ENCODE peak calls at places on chromosomes 1 and 21, in ten cellular contexts. Y, C, E, U, O, L, N, P, J and S are unnamed samples. For H3K27me3, the result is how much of the 10 kb centered on the place peaks cover.

GRCh38 chr1:41917835-41918449 is 780 bp downstream of the HIVEP3 start:
- DNase-seq in Y (peak), C (peak), E (no peak), U (peak), O (no peak), L (peak), N (peak), P (peak), J (peak), S (peak)

GRCh38 chr1:46725736-46726108 is 6.8 kb upstream of the EFCAB14 start:
- DNase-seq in Y (no peak), C (no peak), E (no peak), U (no peak), O (no peak), L (no peak), N (no peak), P (peak), J (no peak), S (no peak)

GRCh38 chr1:178797590-178797989 is 72.5 kb downstream of the RALGPS2 start:
- DNase-seq in Y (no peak), C (no peak), E (no peak), U (no peak), O (no peak), L (no peak), N (no peak), P (no peak), J (no peak), S (no peak)

GRCh38 chr1:11431946-11432507 is 46.9 kb upstream of the DISP3 start:
- DNase-seq in Y (no peak), C (no peak), E (no peak), U (no peak), O (no peak), L (peak), N (no peak), P (no peak), J (no peak), S (no peak)

GRCh38 chr1:220881918-220882891 is 3.0 kb downstream of the HLX start:
- DNase-seq in Y (peak), C (peak), E (no peak), U (no peak), O (no peak), L (no peak), N (no peak), P (no peak), J (no peak), S (no peak)

GRCh38 chr1:200795151-200795550 is 56.5 kb downstream of the CAMSAP2 start:
- DNase-seq in Y (peak), C (no peak), E (no peak), U (no peak), O (no peak), L (no peak), N (no peak), P (no peak), J (no peak), S (no peak)

GRCh38 chr1:87478231-87478630 is 149.6 kb downstream of the LMO4 start:
- DNase-seq in Y (no peak), C (peak), E (no peak), U (no peak), O (no peak), L (no peak), N (no peak), P (no peak), J (no peak), S (no peak)

GRCh38 chr1:201636581-201636980 is 97.7 kb downstream of the NAV1 start:
- DNase-seq in Y (no peak), C (no peak), E (no peak), U (no peak), O (no peak), L (no peak), N (no peak), P (no peak), J (no peak), S (no peak)

GRCh38 chr21:14773777-14774345 is 227.7 kb upstream of the SAMSN1 start:
- DNase-seq in Y (peak), C (peak), E (no peak), U (peak), O (peak), L (no peak), N (peak), P (no peak), J (peak), S (no peak)

GRCh38 chr1:108502138-108502537 is 52.0 kb downstream of the NBPF6 start:
- DNase-seq in Y (no peak), C (no peak), E (no peak), U (no peak), O (no peak), L (no peak), N (no peak), P (peak), J (no peak), S (no peak)

GRCh38 chr1:24717867-24718650 is 27.2 kb upstream of the CLIC4 start:
- DNase-seq in Y (no peak), C (no peak), E (no peak), U (no peak), O (no peak), L (no peak), N (no peak), P (no peak), J (no peak), S (no peak)

GRCh38 chr1:38577937-38578443 is 281.6 kb downstream of the RRAGC start:
- DNase-seq in Y (no peak), C (no peak), E (no peak), U (no peak), O (no peak), L (no peak), N (no peak), P (no peak), J (no peak), S (no peak)

GRCh38 chr21:42652527-42653491 is 612 bp upstream of the PDE9A start:
- DNase-seq in Y (no peak), C (peak), E (no peak), U (peak), O (no peak), L (peak), N (no peak), P (peak), J (no peak), S (no peak)

GRCh38 chr1:201496296-201496690 is 10.6 kb downstream of the CSRP1 start:
- DNase-seq in Y (no peak), C (no peak), E (no peak), U (peak), O (no peak), L (no peak), N (no peak), P (no peak), J (no peak), S (no peak)

GRCh38 chr1:84835169-84835568 is 57.8 kb downstream of the LPAR3 start:
- DNase-seq in Y (no peak), C (no peak), E (no peak), U (no peak), O (no peak), L (no peak), N (no peak), P (no peak), J (no peak), S (no peak)

GRCh38 chr1:3219005-3219724 is 150.2 kb downstream of the PRDM16 start:
- DNase-seq in Y (peak), C (peak), E (peak), U (peak), O (no peak), L (no peak), N (no peak), P (no peak), J (no peak), S (no peak)

GRCh38 chr1:215284966-215285365 is 202.4 kb downstream of the KCNK2 start:
- DNase-seq in Y (no peak), C (no peak), E (no peak), U (no peak), O (no peak), L (no peak), N (no peak), P (no peak), J (no peak), S (no peak)

GRCh38 chr1:177891809-177892208 is 78.0 kb downstream of the SEC16B start:
- DNase-seq in Y (no peak), C (no peak), E (no peak), U (no peak), O (no peak), L (no peak), N (no peak), P (no peak), J (no peak), S (no peak)

GRCh38 chr1:2941040-2941439 is 80.2 kb upstream of the ACTRT2 start:
- DNase-seq in Y (no peak), C (no peak), E (no peak), U (no peak), O (no peak), L (no peak), N (no peak), P (no peak), J (no peak), S (no peak)

GRCh38 chr1:109198043-109198695 is 15.5 kb upstream of the SARS1 start:
- DNase-seq in Y (peak), C (no peak), E (peak), U (peak), O (no peak), L (no peak), N (no peak), P (peak), J (no peak), S (no peak)

GRCh38 chr1:214952648-214953047 is 129.9 kb upstream of the KCNK2 start:
- DNase-seq in Y (no peak), C (no peak), E (no peak), U (no peak), O (no peak), L (no peak), N (no peak), P (no peak), J (no peak), S (no peak)

GRCh38 chr1:225654277-225654597 is 1.3 kb upstream of the ENAH start:
- DNase-seq in Y (no peak), C (no peak), E (no peak), U (no peak), O (no peak), L (no peak), N (no peak), P (no peak), J (no peak), S (no peak)

GRCh38 chr1:46687095-46687659 is 15.5 kb downstream of the TEX38 start:
- DNase-seq in Y (peak), C (peak), E (no peak), U (peak), O (no peak), L (no peak), N (no peak), P (peak), J (no peak), S (no peak)

GRCh38 chr1:203405703-203406430 is 54.9 kb upstream of the FMOD start:
- DNase-seq in Y (no peak), C (no peak), E (no peak), U (no peak), O (no peak), L (no peak), N (no peak), P (no peak), J (no peak), S (no peak)

GRCh38 chr1:226845624-226846023 is 24.8 kb upstream of the PSEN2 start:
- DNase-seq in Y (no peak), C (no peak), E (no peak), U (no peak), O (no peak), L (no peak), N (no peak), P (no peak), J (no peak), S (no peak)

GRCh38 chr1:81699234-81699633 is 101.5 kb upstream of the ADGRL2 start:
- DNase-seq in Y (peak), C (no peak), E (peak), U (no peak), O (no peak), L (no peak), N (no peak), P (peak), J (no peak), S (no peak)

GRCh38 chr21:15483138-15483780 is 246.5 kb upstream of the USP25 start:
- DNase-seq in Y (peak), C (peak), E (peak), U (peak), O (peak), L (peak), N (peak), P (peak), J (peak), S (peak)

GRCh38 chr1:219143735-219144134 is 29.9 kb upstream of the LYPLAL1 start:
- DNase-seq in Y (no peak), C (no peak), E (no peak), U (no peak), O (no peak), L (no peak), N (no peak), P (no peak), J (no peak), S (no peak)

GRCh38 chr1:48093696-48094518 is 96.7 kb upstream of the TRABD2B start:
- DNase-seq in Y (peak), C (peak), E (no peak), U (peak), O (peak), L (peak), N (peak), P (peak), J (peak), S (peak)

GRCh38 chr1:42456754-42457089 is 379 bp downstream of the PPCS start:
- DNase-seq in Y (peak), C (no peak), E (no peak), U (no peak), O (no peak), L (no peak), N (peak), P (peak), J (peak), S (no peak)

GRCh38 chr1:166988976-166989515 is at the start of gene MAEL:
- DNase-seq in Y (no peak), C (no peak), E (no peak), U (no peak), O (no peak), L (peak), N (no peak), P (no peak), J (no peak), S (no peak)

GRCh38 chr1:221839321-221839720 is 97.4 kb upstream of the DUSP10 start:
- DNase-seq in Y (no peak), C (no peak), E (no peak), U (no peak), O (no peak), L (no peak), N (no peak), P (no peak), J (peak), S (no peak)

GRCh38 chr1:54843449-54843848 is 42.3 kb upstream of the TTC22 start:
- DNase-seq in Y (no peak), C (no peak), E (no peak), U (no peak), O (no peak), L (no peak), N (no peak), P (no peak), J (no peak), S (no peak)
- H3K27me3 ChIP-seq in Y (under half), C (under half), E (under half), U (under half), O (under half), L (under half), N (under half), P (under half), J (under half), S (under half)

GRCh38 chr1:145886390-145886789 is 724 bp upstream of the ANKRD35 start:
- DNase-seq in Y (no peak), C (no peak), E (no peak), U (no peak), O (no peak), L (no peak), N (no peak), P (no peak), J (no peak), S (no peak)

GRCh38 chr1:145885738-145886287 is at the start of gene ANKRD35:
- DNase-seq in Y (peak), C (peak), E (peak), U (peak), O (peak), L (peak), N (peak), P (peak), J (peak), S (peak)

GRCh38 chr1:145887631-145888030 is 2.0 kb upstream of the ANKRD35 start:
- DNase-seq in Y (no peak), C (no peak), E (peak), U (no peak), O (no peak), L (no peak), N (no peak), P (peak), J (no peak), S (no peak)

GRCh38 chr1:145886811-145887210 is 1.1 kb upstream of the ANKRD35 start:
- DNase-seq in Y (no peak), C (no peak), E (no peak), U (no peak), O (no peak), L (no peak), N (no peak), P (no peak), J (no peak), S (no peak)

GRCh38 chr1:145884675-145885074 is 991 bp downstream of the ANKRD35 start:
- DNase-seq in Y (no peak), C (no peak), E (no peak), U (no peak), O (no peak), L (no peak), N (no peak), P (no peak), J (no peak), S (no peak)
- H3K27me3 ChIP-seq in Y (under half), C (under half), E (under half), U (under half), O (under half), L (under half), N (under half), P (under half), J (under half), S (under half)

DNA sequence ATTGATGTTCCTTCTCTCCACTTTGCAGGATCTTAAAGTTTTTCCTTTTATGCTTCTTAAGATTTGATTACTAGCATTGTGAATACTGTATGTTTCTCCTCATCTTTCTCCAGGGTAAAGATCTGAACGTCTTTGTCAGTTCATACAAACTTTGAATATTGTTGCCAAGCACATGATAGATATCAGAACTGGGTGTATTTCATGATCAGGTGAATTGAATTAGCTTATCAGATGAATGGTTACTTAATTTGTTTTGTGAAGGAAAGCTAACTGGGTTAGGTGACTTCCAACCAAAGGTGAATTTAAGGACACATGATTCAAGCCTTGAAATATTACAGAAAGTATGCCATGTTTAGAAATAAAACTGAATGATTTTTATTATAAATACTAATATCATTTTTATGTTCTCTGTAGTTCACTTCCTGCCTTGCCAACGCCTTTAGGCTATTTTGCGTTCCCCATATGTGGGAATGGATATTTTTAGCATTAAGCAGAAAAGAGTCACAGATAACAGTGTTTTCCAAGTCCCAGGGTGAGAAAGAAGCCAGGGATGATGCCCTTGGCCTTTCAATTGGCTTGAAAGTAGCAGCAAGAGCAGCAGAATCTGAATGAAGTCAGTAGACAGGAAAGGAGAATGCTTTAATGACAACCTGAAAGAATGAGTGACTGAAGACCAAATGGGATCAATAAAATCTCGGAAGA is 752.1 kb downstream of the NCAM2 start:
- DNase-seq in Y (no peak), C (no peak), E (no peak), U (no peak), O (no peak), L (no peak), N (no peak), P (no peak), J (no peak), S (no peak)
- H3K27me3 ChIP-seq in Y (under half), C (under half), E (under half), U (under half), O (under half), L (under half), N (under half), P (under half), J (under half), S (under half)

DNA sequence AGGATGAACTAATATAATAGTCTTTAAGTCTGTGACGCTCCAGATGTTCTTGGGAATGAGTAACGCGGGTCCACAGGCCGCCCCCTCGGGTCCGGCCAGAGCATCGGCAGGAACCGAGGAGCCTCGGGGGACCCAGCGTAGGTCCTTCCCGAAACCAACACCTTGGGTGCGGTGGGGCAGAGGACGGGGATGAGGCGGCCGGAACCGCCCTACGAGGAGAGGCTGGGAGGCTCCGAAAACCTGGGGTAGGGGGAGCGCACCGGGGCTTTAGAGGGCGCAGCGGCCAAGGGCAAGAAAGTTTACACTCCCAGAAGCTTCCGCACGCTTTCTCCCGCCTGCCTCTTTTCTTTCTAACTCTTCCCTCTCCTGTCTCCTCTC is 7.1 kb downstream of the DMRTA2 start:
- DNase-seq in Y (no peak), C (no peak), E (no peak), U (no peak), O (no peak), L (no peak), N (no peak), P (no peak), J (no peak), S (no peak)
- H3K27me3 ChIP-seq in Y (half or more), C (half or more), E (half or more), U (half or more), O (under half), L (half or more), N (half or more), P (under half), J (under half), S (under half)

DNA sequence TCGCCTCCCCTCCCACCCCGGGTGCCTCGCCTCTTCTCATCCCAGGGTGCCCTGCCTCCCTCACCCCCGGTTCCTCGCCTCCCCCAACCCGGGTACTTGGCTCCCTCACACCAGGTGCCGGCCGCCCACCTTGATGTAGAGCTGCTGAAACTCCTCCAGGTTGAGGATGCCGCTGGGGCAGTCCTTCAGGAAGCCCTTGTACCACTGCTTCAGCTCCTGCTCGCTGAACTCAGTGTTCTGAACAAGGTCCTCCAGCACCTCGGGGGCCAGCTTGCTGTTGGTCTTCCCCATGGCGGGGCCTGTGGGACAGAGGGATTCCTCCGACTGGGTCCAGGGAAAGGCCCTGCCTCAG is 6.9 kb downstream of the HPCAL4 start:
- DNase-seq in Y (no peak), C (no peak), E (no peak), U (no peak), O (no peak), L (no peak), N (no peak), P (no peak), J (no peak), S (no peak)
- H3K27me3 ChIP-seq in Y (half or more), C (half or more), E (half or more), U (under half), O (under half), L (half or more), N (under half), P (under half), J (under half), S (under half)

GRCh38 chr1:8643542-8644536 is 173.6 kb downstream of the RERE start:
- DNase-seq in Y (no peak), C (no peak), E (no peak), U (no peak), O (no peak), L (no peak), N (no peak), P (peak), J (peak), S (peak)
- H3K27me3 ChIP-seq in Y (under half), C (under half), E (under half), U (under half), O (under half), L (under half), N (under half), P (under half), J (under half), S (under half)

DNA sequence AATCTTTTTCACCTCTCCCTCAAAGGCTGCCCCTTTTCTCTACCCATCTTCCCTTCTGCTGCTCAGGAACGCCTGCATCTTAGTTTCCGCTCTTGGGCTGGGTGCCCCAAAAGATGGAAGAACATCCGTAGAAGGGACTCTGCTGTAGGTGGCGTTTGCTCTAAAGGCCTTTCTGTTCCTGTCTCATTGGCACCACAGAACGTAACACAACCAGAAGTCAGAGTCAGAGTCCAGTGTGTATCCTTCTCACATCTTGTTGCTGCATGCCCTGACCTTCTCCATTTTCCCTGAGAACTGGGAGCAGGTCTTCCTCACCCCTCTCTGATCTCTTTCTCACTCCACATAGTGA is 103.3 kb downstream of the RNF220 start:
- DNase-seq in Y (no peak), C (no peak), E (no peak), U (no peak), O (no peak), L (no peak), N (no peak), P (no peak), J (no peak), S (no peak)
- H3K27me3 ChIP-seq in Y (half or more), C (under half), E (half or more), U (under half), O (under half), L (under half), N (under half), P (under half), J (under half), S (under half)

GRCh38 chr1:27633298-27633610 is 1.7 kb downstream of the FGR start:
- DNase-seq in Y (no peak), C (no peak), E (no peak), U (no peak), O (no peak), L (peak), N (no peak), P (no peak), J (no peak), S (no peak)
- H3K27me3 ChIP-seq in Y (under half), C (under half), E (under half), U (under half), O (under half), L (under half), N (under half), P (under half), J (under half), S (under half)